ENCODE peak calls at places on chromosomes 7 and 10, in ten cellular contexts. One of them, this sample, is unnamed.

GRCh38 chr7:130324270-130324669 is 20.3 kb upstream of the CPA5 start:
- DNase-seq in NB4: no peak
- DNase-seq in fibroblast of lung: peak; percentile 40
- DNase-seq in cardiac muscle cell: no peak
- DNase-seq in heart left ventricle: no peak
- DNase-seq in GM12865: no peak
- DNase-seq in astrocyte: peak; percentile 20
- DNase-seq in tibial artery: no peak
- DNase-seq in coronary artery: no peak
- DNase-seq in AG04450: no peak
- DNase-seq in this sample: no peak

GRCh38 chr7:29917583-29917982 is 72.0 kb downstream of the SCRN1 start:
- DNase-seq in NB4: no peak
- DNase-seq in fibroblast of lung: no peak
- DNase-seq in cardiac muscle cell: no peak
- DNase-seq in heart left ventricle: no peak
- DNase-seq in GM12865: no peak
- DNase-seq in astrocyte: no peak
- DNase-seq in tibial artery: no peak
- DNase-seq in coronary artery: no peak
- DNase-seq in AG04450: no peak
- DNase-seq in this sample: no peak

GRCh38 chr10:11086177-11086576 is 68.5 kb downstream of the CELF2 start:
- DNase-seq in NB4: no peak
- DNase-seq in fibroblast of lung: no peak
- DNase-seq in cardiac muscle cell: peak; percentile 51
- DNase-seq in heart left ventricle: peak; percentile 80
- DNase-seq in GM12865: no peak
- DNase-seq in astrocyte: no peak
- DNase-seq in tibial artery: no peak
- DNase-seq in coronary artery: no peak
- DNase-seq in AG04450: no peak
- DNase-seq in this sample: no peak

GRCh38 chr10:29512460-29512974 is 122.3 kb downstream of the SVIL start:
- DNase-seq in NB4: no peak
- DNase-seq in fibroblast of lung: no peak
- DNase-seq in cardiac muscle cell: no peak
- DNase-seq in heart left ventricle: no peak
- DNase-seq in GM12865: no peak
- DNase-seq in astrocyte: no peak
- DNase-seq in tibial artery: no peak
- DNase-seq in coronary artery: no peak
- DNase-seq in AG04450: no peak
- DNase-seq in this sample: no peak

GRCh38 chr10:87761892-87762291 is 56.1 kb downstream of the ATAD1 start:
- DNase-seq in NB4: peak; percentile 82
- DNase-seq in fibroblast of lung: peak; percentile 79
- DNase-seq in cardiac muscle cell: no peak
- DNase-seq in heart left ventricle: no peak
- DNase-seq in GM12865: peak; percentile 57
- DNase-seq in astrocyte: peak; percentile 73
- DNase-seq in tibial artery: no peak
- DNase-seq in coronary artery: no peak
- DNase-seq in AG04450: no peak
- DNase-seq in this sample: peak; percentile 95

GRCh38 chr10:80407836-80408197 is 534 bp upstream of the PRXL2A start:
- DNase-seq in NB4: no peak
- DNase-seq in fibroblast of lung: peak; percentile 55
- DNase-seq in cardiac muscle cell: no peak
- DNase-seq in heart left ventricle: peak; percentile 34
- DNase-seq in GM12865: no peak
- DNase-seq in astrocyte: peak; percentile 33
- DNase-seq in tibial artery: no peak
- DNase-seq in coronary artery: no peak
- DNase-seq in AG04450: no peak
- DNase-seq in this sample: peak; percentile 46

GRCh38 chr10:133235265-133235664 is 2.4 kb upstream of the VENTX start:
- DNase-seq in NB4: peak; percentile 74
- DNase-seq in fibroblast of lung: no peak
- DNase-seq in cardiac muscle cell: no peak
- DNase-seq in heart left ventricle: no peak
- DNase-seq in GM12865: no peak
- DNase-seq in astrocyte: no peak
- DNase-seq in tibial artery: no peak
- DNase-seq in coronary artery: no peak
- DNase-seq in AG04450: no peak
- DNase-seq in this sample: no peak

GRCh38 chr7:36994456-36995112 is 270.3 kb upstream of the AOAH start:
- DNase-seq in NB4: no peak
- DNase-seq in fibroblast of lung: peak; percentile 22
- DNase-seq in cardiac muscle cell: no peak
- DNase-seq in heart left ventricle: no peak
- DNase-seq in GM12865: no peak
- DNase-seq in astrocyte: peak; percentile 12
- DNase-seq in tibial artery: no peak
- DNase-seq in coronary artery: no peak
- DNase-seq in AG04450: no peak
- DNase-seq in this sample: peak; percentile 37

GRCh38 chr7:91424372-91424771 is 160.1 kb downstream of the FZD1 start:
- DNase-seq in NB4: no peak
- DNase-seq in fibroblast of lung: no peak
- DNase-seq in cardiac muscle cell: peak; percentile 9
- DNase-seq in heart left ventricle: no peak
- DNase-seq in GM12865: no peak
- DNase-seq in astrocyte: no peak
- DNase-seq in tibial artery: no peak
- DNase-seq in coronary artery: no peak
- DNase-seq in AG04450: no peak
- DNase-seq in this sample: no peak

GRCh38 chr10:59587083-59587755 is 122.4 kb downstream of the SLC16A9 start:
- DNase-seq in NB4: no peak
- DNase-seq in fibroblast of lung: no peak
- DNase-seq in cardiac muscle cell: no peak
- DNase-seq in heart left ventricle: no peak
- DNase-seq in GM12865: no peak
- DNase-seq in astrocyte: no peak
- DNase-seq in tibial artery: no peak
- DNase-seq in coronary artery: no peak
- DNase-seq in AG04450: no peak
- DNase-seq in this sample: peak; percentile 95

GRCh38 chr10:67127441-67127840 is 201.6 kb downstream of the LRRTM3 start:
- DNase-seq in NB4: no peak
- DNase-seq in fibroblast of lung: no peak
- DNase-seq in cardiac muscle cell: no peak
- DNase-seq in heart left ventricle: no peak
- DNase-seq in GM12865: no peak
- DNase-seq in astrocyte: no peak
- DNase-seq in tibial artery: no peak
- DNase-seq in coronary artery: no peak
- DNase-seq in AG04450: no peak
- DNase-seq in this sample: no peak

GRCh38 chr7:123823898-123824753 is 20.8 kb upstream of the HYAL4 start:
- DNase-seq in NB4: peak; percentile 16
- DNase-seq in fibroblast of lung: no peak
- DNase-seq in cardiac muscle cell: no peak
- DNase-seq in heart left ventricle: no peak
- DNase-seq in GM12865: peak; percentile 57
- DNase-seq in astrocyte: no peak
- DNase-seq in tibial artery: no peak
- DNase-seq in coronary artery: no peak
- DNase-seq in AG04450: no peak
- DNase-seq in this sample: no peak

GRCh38 chr10:106189254-106189653 is 975.3 kb downstream of the SORCS1 start:
- DNase-seq in NB4: peak; percentile 53
- DNase-seq in fibroblast of lung: peak; percentile 1
- DNase-seq in cardiac muscle cell: peak; percentile 73
- DNase-seq in heart left ventricle: no peak
- DNase-seq in GM12865: peak; percentile 57
- DNase-seq in astrocyte: no peak
- DNase-seq in tibial artery: no peak
- DNase-seq in coronary artery: no peak
- DNase-seq in AG04450: no peak
- DNase-seq in this sample: peak; percentile 51

GRCh38 chr10:118339096-118339495 is 3.0 kb downstream of the FAM204A start:
- DNase-seq in NB4: no peak
- DNase-seq in fibroblast of lung: no peak
- DNase-seq in cardiac muscle cell: peak; percentile 20
- DNase-seq in heart left ventricle: peak; percentile 35
- DNase-seq in GM12865: no peak
- DNase-seq in astrocyte: no peak
- DNase-seq in tibial artery: no peak
- DNase-seq in coronary artery: no peak
- DNase-seq in AG04450: no peak
- DNase-seq in this sample: no peak
- H3K4me3 ChIP-seq in NB4: peak overlapping the region; percentile 6
- H3K4me3 ChIP-seq in fibroblast of lung: no peak overlapping the region
- H3K4me3 ChIP-seq in cardiac muscle cell: no peak overlapping the region
- H3K4me3 ChIP-seq in heart left ventricle: no peak overlapping the region
- H3K4me3 ChIP-seq in GM12865: no peak overlapping the region
- H3K4me3 ChIP-seq in astrocyte: no peak overlapping the region
- H3K4me3 ChIP-seq in tibial artery: no peak overlapping the region
- H3K4me3 ChIP-seq in coronary artery: no peak overlapping the region
- H3K4me3 ChIP-seq in AG04450: no peak overlapping the region
- H3K4me3 ChIP-seq in this sample: no peak overlapping the region

DNA sequence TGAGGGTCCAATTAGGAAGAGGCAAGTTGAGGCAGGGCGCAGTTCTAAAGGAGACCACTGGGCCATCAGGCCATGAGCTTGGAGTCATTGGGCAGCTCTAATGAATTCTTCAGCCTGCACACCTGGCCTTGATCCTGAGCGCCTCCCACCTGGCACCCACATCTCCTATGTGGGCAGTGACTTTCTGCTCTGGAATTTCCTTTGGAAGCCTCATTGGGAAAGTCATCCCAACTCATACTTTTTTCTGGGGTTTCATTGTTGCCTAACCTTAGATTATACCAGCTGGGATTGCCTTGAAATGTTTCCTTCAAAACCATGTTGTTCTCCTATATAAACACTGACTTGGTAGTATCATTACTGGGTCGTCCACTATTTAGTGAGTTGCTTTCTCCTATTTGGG is 54.1 kb downstream of the PLPP4 start:
- DNase-seq in NB4: no peak
- DNase-seq in fibroblast of lung: peak; percentile 94
- DNase-seq in cardiac muscle cell: no peak
- DNase-seq in heart left ventricle: no peak
- DNase-seq in GM12865: no peak
- DNase-seq in astrocyte: peak; percentile 92
- DNase-seq in tibial artery: no peak
- DNase-seq in coronary artery: no peak
- DNase-seq in AG04450: no peak
- DNase-seq in this sample: peak; percentile 91
- TF ChIP-seq CTCF in NB4: no peak
- TF ChIP-seq CTCF in fibroblast of lung: no peak
- TF ChIP-seq CTCF in cardiac muscle cell: no peak
- TF ChIP-seq CTCF in heart left ventricle: no peak
- TF ChIP-seq CTCF in GM12865: no peak
- TF ChIP-seq CTCF in astrocyte: no peak
- TF ChIP-seq CTCF in tibial artery: no peak
- TF ChIP-seq CTCF in coronary artery: no peak
- TF ChIP-seq CTCF in AG04450: no peak
- TF ChIP-seq CTCF in this sample: peak; percentile 25

DNA sequence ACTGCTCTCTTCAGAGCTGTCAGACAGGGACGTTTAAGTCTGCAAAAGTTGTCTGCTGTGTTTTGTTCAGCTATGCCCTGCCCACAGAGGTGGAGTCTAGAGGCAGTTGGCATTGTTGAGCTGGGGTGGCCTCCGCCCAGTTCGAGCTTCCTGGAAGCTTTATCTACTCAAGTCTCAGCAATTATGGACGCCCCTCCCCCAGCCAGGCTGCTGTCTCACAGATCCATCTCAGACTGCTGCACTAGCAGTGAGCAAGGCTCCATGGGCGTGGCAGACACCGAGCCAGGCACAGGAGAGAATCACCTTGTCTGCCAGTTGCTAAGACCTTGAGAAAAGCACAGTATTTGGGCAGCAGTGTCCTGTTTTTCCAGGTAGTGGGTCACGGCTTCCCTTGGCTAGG is 98.1 kb downstream of the SDHAF3 start:
- DNase-seq in NB4: no peak
- DNase-seq in fibroblast of lung: no peak
- DNase-seq in cardiac muscle cell: peak; percentile 4
- DNase-seq in heart left ventricle: no peak
- DNase-seq in GM12865: no peak
- DNase-seq in astrocyte: no peak
- DNase-seq in tibial artery: no peak
- DNase-seq in coronary artery: no peak
- DNase-seq in AG04450: no peak
- DNase-seq in this sample: peak; percentile 2
- H3K4me3 ChIP-seq in NB4: no peak overlapping the region
- H3K4me3 ChIP-seq in fibroblast of lung: no peak overlapping the region
- H3K4me3 ChIP-seq in cardiac muscle cell: no peak overlapping the region
- H3K4me3 ChIP-seq in heart left ventricle: no peak overlapping the region
- H3K4me3 ChIP-seq in GM12865: no peak overlapping the region
- H3K4me3 ChIP-seq in astrocyte: no peak overlapping the region
- H3K4me3 ChIP-seq in tibial artery: no peak overlapping the region
- H3K4me3 ChIP-seq in coronary artery: no peak overlapping the region
- H3K4me3 ChIP-seq in AG04450: no peak overlapping the region
- H3K4me3 ChIP-seq in this sample: no peak overlapping the region

GRCh38 chr7:27689045-27689877 is 26.6 kb upstream of the HIBADH start:
- DNase-seq in NB4: peak; percentile 88
- DNase-seq in fibroblast of lung: no peak
- DNase-seq in cardiac muscle cell: peak; percentile 5
- DNase-seq in heart left ventricle: no peak
- DNase-seq in GM12865: peak; percentile 46
- DNase-seq in astrocyte: no peak
- DNase-seq in tibial artery: no peak
- DNase-seq in coronary artery: no peak
- DNase-seq in AG04450: no peak
- DNase-seq in this sample: peak; percentile 33

GRCh38 chr7:27686315-27686714 is 23.6 kb upstream of the HIBADH start:
- DNase-seq in NB4: peak; percentile 67
- DNase-seq in fibroblast of lung: peak; percentile 35
- DNase-seq in cardiac muscle cell: no peak
- DNase-seq in heart left ventricle: no peak
- DNase-seq in GM12865: no peak
- DNase-seq in astrocyte: no peak
- DNase-seq in tibial artery: no peak
- DNase-seq in coronary artery: no peak
- DNase-seq in AG04450: no peak
- DNase-seq in this sample: no peak

GRCh38 chr7:27690649-27691048 is 28.0 kb upstream of the HIBADH start:
- DNase-seq in NB4: no peak
- DNase-seq in fibroblast of lung: no peak
- DNase-seq in cardiac muscle cell: no peak
- DNase-seq in heart left ventricle: no peak
- DNase-seq in GM12865: no peak
- DNase-seq in astrocyte: no peak
- DNase-seq in tibial artery: no peak
- DNase-seq in coronary artery: no peak
- DNase-seq in AG04450: no peak
- DNase-seq in this sample: no peak

GRCh38 chr7:27688056-27688455 is 25.4 kb upstream of the HIBADH start:
- DNase-seq in NB4: no peak
- DNase-seq in fibroblast of lung: no peak
- DNase-seq in cardiac muscle cell: no peak
- DNase-seq in heart left ventricle: no peak
- DNase-seq in GM12865: no peak
- DNase-seq in astrocyte: no peak
- DNase-seq in tibial artery: no peak
- DNase-seq in coronary artery: no peak
- DNase-seq in AG04450: no peak
- DNase-seq in this sample: no peak

DNA sequence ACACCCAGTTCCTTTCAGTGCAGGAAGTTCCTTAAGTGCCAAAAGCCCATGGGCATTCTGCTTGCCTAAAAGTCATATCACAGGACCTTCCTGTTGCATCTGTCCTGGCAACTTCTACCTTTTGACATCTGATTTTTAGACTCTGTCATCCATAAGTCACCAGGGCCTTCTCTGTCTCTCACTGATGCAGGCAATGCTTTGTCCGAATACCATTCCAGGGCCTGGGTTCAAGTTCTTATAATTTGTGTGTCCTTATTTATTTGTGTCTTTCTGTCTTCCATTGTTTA is 27.1 kb upstream of the HIBADH start:
- DNase-seq in NB4: no peak
- DNase-seq in fibroblast of lung: no peak
- DNase-seq in cardiac muscle cell: no peak
- DNase-seq in heart left ventricle: no peak
- DNase-seq in GM12865: no peak
- DNase-seq in astrocyte: no peak
- DNase-seq in tibial artery: no peak
- DNase-seq in coronary artery: no peak
- DNase-seq in AG04450: no peak
- DNase-seq in this sample: no peak
- TF ChIP-seq CTCF in NB4: no peak
- TF ChIP-seq CTCF in fibroblast of lung: no peak
- TF ChIP-seq CTCF in cardiac muscle cell: no peak
- TF ChIP-seq CTCF in heart left ventricle: no peak
- TF ChIP-seq CTCF in GM12865: no peak
- TF ChIP-seq CTCF in astrocyte: no peak
- TF ChIP-seq CTCF in tibial artery: no peak
- TF ChIP-seq CTCF in coronary artery: no peak
- TF ChIP-seq CTCF in AG04450: no peak
- TF ChIP-seq CTCF in this sample: no peak

This sample was measured in bronchial epithelial cell.